ENCODE peak calls at places on chromosomes 11 and 22, in eight cellular contexts. H is K562, I is fibroblast of lung, T is HCT116, G is PC-9, M is IMR-90, K is H9, F is neuronal stem cell. J is an unnamed sample.

GRCh38 chr11:60835472-60835871 is 6.4 kb upstream of the CCDC86 start:
- DNase-seq in T (no peak), K (no peak), F (no peak), M (peak), G (no peak), I (no peak), H (no peak), J (peak)

GRCh38 chr11:15412054-15412453 is 297.3 kb downstream of the INSC start:
- DNase-seq in T (no peak), G (no peak), I (no peak), F (no peak), K (no peak), H (no peak), M (no peak), J (no peak)

GRCh38 chr11:95232666-95233065 is 1.7 kb upstream of the SESN3 start:
- DNase-seq in H (no peak), I (no peak), M (no peak), K (no peak), G (no peak), T (no peak), F (no peak), J (no peak)

GRCh38 chr11:33930317-33931021 is 38.6 kb upstream of the LMO2 start:
- DNase-seq in K (no peak), G (no peak), T (no peak), M (no peak), F (no peak), I (peak), H (no peak), J (peak)

GRCh38 chr22:29216873-29217666 is 11.4 kb downstream of the EMID1 start:
- DNase-seq in I (no peak), K (peak), G (no peak), M (peak), T (no peak), F (no peak), H (no peak), J (no peak)

GRCh38 chr11:102269927-102270326 is 47.4 kb upstream of the BIRC3 start:
- DNase-seq in F (no peak), G (peak), T (no peak), I (peak), H (no peak), K (no peak), M (peak), J (no peak)

GRCh38 chr11:3010521-3011275 is 18.6 kb upstream of the NAP1L4 start:
- DNase-seq in I (peak), G (no peak), M (no peak), T (no peak), H (no peak), F (no peak), K (no peak), J (no peak)

GRCh38 chr22:21865041-21865440 is 2.4 kb downstream of the MAPK1 start:
- DNase-seq in F (no peak), M (peak), H (no peak), G (no peak), T (no peak), K (no peak), I (peak), J (peak)

GRCh38 chr11:118222437-118222836 is 2.4 kb downstream of the JAML start:
- DNase-seq in K (no peak), F (no peak), M (no peak), T (no peak), I (no peak), H (no peak), G (no peak), J (no peak)

GRCh38 chr11:17719028-17719939 is at the start of gene MYOD1:
- DNase-seq in M (no peak), T (no peak), G (no peak), K (peak), F (no peak), I (no peak), H (no peak), J (no peak)

GRCh38 chr11:94767701-94768601 is at the start of gene AMOTL1:
- DNase-seq in I (peak), M (peak), F (peak), G (peak), H (peak), T (peak), K (peak), J (peak)

GRCh38 chr22:40053460-40053859 is 58.7 kb downstream of the FAM83F start:
- DNase-seq in H (no peak), M (no peak), T (no peak), G (no peak), F (no peak), I (no peak), K (no peak), J (no peak)

GRCh38 chr11:12052676-12053605 is 44.5 kb upstream of the DKK3 start:
- DNase-seq in M (no peak), F (no peak), G (no peak), T (no peak), I (no peak), H (no peak), K (peak), J (no peak)

GRCh38 chr11:123438191-123438627 is 8.1 kb downstream of the GRAMD1B start:
- DNase-seq in T (no peak), M (peak), G (peak), H (no peak), K (peak), I (no peak), F (no peak), J (no peak)

GRCh38 chr11:19018901-19019300 is 41.6 kb downstream of the MRGPRX2 start:
- DNase-seq in I (no peak), G (no peak), M (no peak), H (no peak), T (no peak), F (peak), K (peak), J (no peak)

GRCh38 chr11:100741866-100742625 is 55.0 kb downstream of the ARHGAP42 start:
- DNase-seq in M (peak), F (no peak), T (no peak), G (no peak), H (no peak), I (peak), K (no peak), J (no peak)

GRCh38 chr11:110518809-110519514 is 89.2 kb downstream of the FDX1 start:
- DNase-seq in T (no peak), G (peak), M (no peak), F (no peak), H (no peak), I (no peak), K (no peak), J (no peak)

GRCh38 chr11:133833899-133834296 is 11.4 kb downstream of the SPATA19 start:
- DNase-seq in K (no peak), M (no peak), I (no peak), G (no peak), H (no peak), F (no peak), T (no peak), J (no peak)

GRCh38 chr22:41935015-41935908 is 8.7 kb upstream of the TNFRSF13C start:
- DNase-seq in I (no peak), F (no peak), H (no peak), M (no peak), T (no peak), G (no peak), K (no peak), J (no peak)

GRCh38 chr11:441418-442274 is at the start of gene ANO9:
- DNase-seq in K (peak), F (no peak), T (no peak), M (no peak), H (peak), G (peak), I (no peak), J (no peak)

GRCh38 chr11:122019908-122020694 is 95.9 kb downstream of the BLID start:
- DNase-seq in M (no peak), F (no peak), H (no peak), I (no peak), K (no peak), T (no peak), G (no peak), J (no peak)

GRCh38 chr11:100639140-100639539 is 47.9 kb upstream of the ARHGAP42 start:
- DNase-seq in M (peak), H (no peak), T (no peak), G (no peak), F (no peak), K (no peak), I (peak), J (peak)

GRCh38 chr11:112163875-112164521 is at the start of gene IL18:
- DNase-seq in M (no peak), G (peak), K (peak), H (peak), T (peak), F (no peak), I (no peak), J (no peak)

GRCh38 chr22:20131856-20132685 is 467 bp downstream of the ZDHHC8 start:
- DNase-seq in I (no peak), F (no peak), T (no peak), H (peak), K (no peak), M (no peak), G (no peak), J (no peak)

GRCh38 chr22:16987822-16988221 is 20.2 kb downstream of the GAB4 start:
- DNase-seq in H (no peak), M (no peak), G (no peak), K (no peak), I (no peak), T (no peak), F (no peak), J (no peak)

GRCh38 chr11:77110836-77111235 is 8.2 kb downstream of the OMP start:
- DNase-seq in K (no peak), H (no peak), M (no peak), I (no peak), G (no peak), F (no peak), T (no peak), J (no peak)

GRCh38 chr11:57903441-57904123 is 120.1 kb upstream of the OR9Q1 start:
- DNase-seq in M (peak), F (no peak), K (no peak), H (peak), T (peak), G (peak), I (no peak), J (no peak)

GRCh38 chr22:40008726-40009125 is 14.0 kb downstream of the FAM83F start:
- DNase-seq in H (no peak), I (no peak), F (no peak), K (no peak), T (no peak), M (peak), G (no peak), J (no peak)

GRCh38 chr11:112881461-112881860 is 79.8 kb upstream of the NCAM1 start:
- DNase-seq in H (peak), G (peak), K (peak), T (no peak), I (peak), M (no peak), F (peak), J (no peak)

GRCh38 chr11:19628018-19628417 is 84.6 kb upstream of the NAV2 start:
- DNase-seq in F (no peak), I (peak), M (peak), G (no peak), H (no peak), T (no peak), K (no peak), J (peak)

GRCh38 chr11:23212829-23213228 is 352.6 kb upstream of the CCDC179 start:
- DNase-seq in T (no peak), G (no peak), K (no peak), H (no peak), F (no peak), M (no peak), I (no peak), J (no peak)

GRCh38 chr11:83493918-83494317 is 207.8 kb upstream of the CCDC90B start:
- DNase-seq in K (no peak), F (no peak), G (no peak), T (no peak), M (no peak), H (no peak), I (no peak), J (no peak)

GRCh38 chr11:10398525-10398924 is 56.5 kb upstream of the AMPD3 start:
- DNase-seq in M (no peak), H (no peak), K (no peak), T (no peak), F (no peak), G (peak), I (no peak), J (no peak)

GRCh38 chr11:44564198-44564597 is 1.3 kb upstream of the CD82 start:
- DNase-seq in F (no peak), K (no peak), T (no peak), I (no peak), M (peak), G (no peak), H (no peak), J (no peak)
- H2AFZ ChIP-seq in F (peak), K (no peak), T (no peak), I (no peak), M (peak), G (peak), H (peak), J (peak)

GRCh38 chr11:69218271-69218682 is 62.5 kb downstream of the SMIM38 start:
- DNase-seq in T (no peak), I (no peak), M (peak), F (no peak), H (no peak), G (no peak), K (peak), J (no peak)

GRCh38 chr11:69217276-69218105 is 61.8 kb downstream of the SMIM38 start:
- DNase-seq in F (no peak), T (no peak), M (no peak), K (peak), I (peak), G (no peak), H (no peak), J (no peak)

GRCh38 chr11:69220581-69221051 is 64.9 kb downstream of the SMIM38 start:
- DNase-seq in G (no peak), M (no peak), F (no peak), I (peak), K (peak), H (no peak), T (no peak), J (no peak)

GRCh38 chr11:69218946-69219720 is 63.4 kb downstream of the SMIM38 start:
- DNase-seq in G (no peak), K (peak), H (no peak), F (no peak), T (no peak), M (no peak), I (no peak), J (no peak)

GRCh38 chr11:69221086-69221485 is 65.4 kb downstream of the SMIM38 start:
- DNase-seq in I (no peak), K (no peak), T (no peak), H (no peak), M (no peak), G (no peak), F (no peak), J (no peak)
- H3K27ac ChIP-seq in I (no peak), K (no peak), T (no peak), H (no peak), M (no peak), G (no peak), F (no peak), J (no peak)

GRCh38 chr22:46511391-46512370 is 25.7 kb downstream of the CELSR1 start:
- DNase-seq in F (no peak), M (no peak), K (no peak), I (no peak), T (no peak), H (no peak), G (no peak), J (no peak)
- H2AFZ ChIP-seq in F (no peak), M (no peak), K (no peak), I (no peak), T (no peak), H (no peak), G (no peak), J (no peak)

GRCh38 chr22:36303874-36304273 is 50.9 kb downstream of the APOL1 start:
- DNase-seq in G (peak), K (no peak), H (no peak), I (no peak), T (no peak), F (no peak), M (no peak), J (no peak)

GRCh38 chr22:36303115-36303467 is 50.2 kb downstream of the APOL1 start:
- DNase-seq in H (no peak), I (no peak), F (no peak), T (no peak), M (no peak), G (no peak), K (no peak), J (no peak)

GRCh38 chr22:36306227-36306626 is 53.3 kb downstream of the APOL1 start:
- DNase-seq in K (no peak), I (no peak), H (no peak), G (no peak), M (no peak), F (no peak), T (no peak), J (no peak)

GRCh38 chr22:36305813-36306212 is 52.9 kb downstream of the APOL1 start:
- DNase-seq in G (no peak), T (no peak), H (no peak), M (no peak), K (no peak), F (no peak), I (no peak), J (no peak)

GRCh38 chr22:36304429-36304828 is 51.5 kb downstream of the APOL1 start:
- DNase-seq in K (no peak), H (no peak), F (no peak), T (no peak), I (no peak), M (peak), G (no peak), J (peak)
- H3K27ac ChIP-seq in K (no peak), H (no peak), F (no peak), T (no peak), I (peak), M (peak), G (peak), J (no peak)

DNA sequence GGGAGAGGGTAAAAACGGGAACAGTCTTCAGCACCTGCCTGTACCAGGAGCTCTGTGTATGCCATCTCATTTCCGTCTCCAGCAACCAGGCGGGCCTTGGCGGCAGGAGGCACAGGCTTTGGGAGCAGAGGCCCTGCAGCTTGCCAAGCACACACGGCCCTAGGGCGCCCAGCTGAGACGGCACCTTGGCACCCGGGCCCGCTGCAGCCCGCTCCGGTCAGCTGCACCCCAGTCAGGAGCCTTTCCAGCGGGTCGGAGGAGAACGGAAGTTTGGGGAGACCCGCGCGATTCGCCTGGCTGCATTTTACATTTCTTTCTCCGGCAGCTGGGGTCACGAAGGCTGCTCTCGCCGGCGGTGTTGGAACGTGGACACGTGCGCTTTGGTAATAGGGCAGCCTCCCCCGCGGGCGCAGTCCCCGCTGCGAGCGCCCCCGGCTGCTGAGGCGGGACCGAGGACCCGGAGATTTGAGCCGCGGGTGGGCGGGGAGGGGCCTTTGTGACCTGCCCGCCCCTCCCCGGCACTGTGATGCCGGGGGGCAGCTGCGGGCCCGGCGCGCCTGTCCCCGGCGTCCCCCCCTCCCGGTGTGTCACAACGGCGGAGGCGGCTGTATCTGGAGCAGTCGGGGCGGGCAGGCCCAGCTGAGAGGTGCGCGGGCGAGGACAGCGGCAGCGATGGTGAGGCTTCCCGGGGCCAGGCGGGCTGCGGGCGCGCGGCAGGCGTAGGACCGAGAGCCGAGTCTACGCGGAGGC is at the start of gene TUBA8:
- DNase-seq in F (peak), M (peak), I (peak), H (no peak), G (no peak), T (no peak), K (peak), J (peak)
- H2AFZ ChIP-seq in F (peak), M (peak), I (no peak), H (no peak), G (no peak), T (no peak), K (no peak), J (peak)

GRCh38 chr11:126383301-126384052 is 28.0 kb downstream of the ST3GAL4 start:
- DNase-seq in K (no peak), F (no peak), I (no peak), H (no peak), G (no peak), T (no peak), M (no peak), J (no peak)

GRCh38 chr11:126387856-126388255 is 32.4 kb downstream of the ST3GAL4 start:
- DNase-seq in G (no peak), T (no peak), H (no peak), K (no peak), I (no peak), F (no peak), M (no peak), J (no peak)

GRCh38 chr11:126384053-126384335 is 28.5 kb downstream of the ST3GAL4 start:
- DNase-seq in H (no peak), M (no peak), G (no peak), F (no peak), T (no peak), I (no peak), K (no peak), J (no peak)

GRCh38 chr11:126384449-126385070 is 29.1 kb downstream of the ST3GAL4 start:
- DNase-seq in G (no peak), H (no peak), K (no peak), F (no peak), I (no peak), M (no peak), T (no peak), J (no peak)

GRCh38 chr11:126385991-126386728 is 30.7 kb downstream of the ST3GAL4 start:
- DNase-seq in M (no peak), H (no peak), K (no peak), G (peak), F (no peak), T (no peak), I (no peak), J (no peak)
- H3K27ac ChIP-seq in M (no peak), H (no peak), K (no peak), G (peak), F (no peak), T (no peak), I (no peak), J (no peak)

GRCh38 chr22:46042786-46043185 is 65.8 kb upstream of the WNT7B start:
- DNase-seq in F (no peak), K (peak), T (no peak), I (no peak), M (peak), G (no peak), H (no peak), J (no peak)

GRCh38 chr22:46044718-46045458 is 67.9 kb upstream of the WNT7B start:
- DNase-seq in T (no peak), H (no peak), K (no peak), M (no peak), I (no peak), G (no peak), F (no peak), J (no peak)

GRCh38 chr22:46041642-46042041 is 64.7 kb upstream of the WNT7B start:
- DNase-seq in H (no peak), M (no peak), F (no peak), K (no peak), I (no peak), G (no peak), T (no peak), J (no peak)

GRCh38 chr22:46043816-46044717 is 67.1 kb upstream of the WNT7B start:
- DNase-seq in F (no peak), T (no peak), K (peak), G (no peak), H (no peak), I (no peak), M (no peak), J (peak)

GRCh38 chr22:46043339-46043738 is 66.4 kb upstream of the WNT7B start:
- DNase-seq in F (no peak), H (no peak), M (no peak), I (no peak), G (no peak), K (no peak), T (no peak), J (no peak)
- H2AFZ ChIP-seq in F (no peak), H (no peak), M (no peak), I (no peak), G (no peak), K (no peak), T (no peak), J (no peak)

GRCh38 chr22:24583972-24584790 is 8.7 kb downstream of the LRRC75B start:
- DNase-seq in F (no peak), H (no peak), K (no peak), T (no peak), G (no peak), M (no peak), I (no peak), J (no peak)
- H3K27ac ChIP-seq in F (no peak), H (no peak), K (no peak), T (no peak), G (no peak), M (no peak), I (no peak), J (no peak)